ENCODE peak calls at places on chromosomes 2 and 18, in seven cellular contexts. One of them, this sample, is unnamed.

GRCh38 chr2:37870829-37871228 is 54.3 kb upstream of the RMDN2 start:
- DNase-seq in heart left ventricle: no peak
- DNase-seq in astrocyte of the cerebellum: no peak
- DNase-seq in right atrium auricular region: no peak
- DNase-seq in NB4: no peak
- DNase-seq in A549: no peak
- DNase-seq in endothelial cell of umbilical vein: peak
- DNase-seq in this sample: no peak

GRCh38 chr2:55428258-55428657 is 8.6 kb upstream of the CCDC88A start:
- DNase-seq in heart left ventricle: no peak
- DNase-seq in astrocyte of the cerebellum: no peak
- DNase-seq in right atrium auricular region: no peak
- DNase-seq in NB4: no peak
- DNase-seq in A549: no peak
- DNase-seq in endothelial cell of umbilical vein: no peak
- DNase-seq in this sample: no peak

GRCh38 chr2:196823750-196824149 is 14.6 kb upstream of the C2orf66 start:
- DNase-seq in heart left ventricle: no peak
- DNase-seq in astrocyte of the cerebellum: no peak
- DNase-seq in right atrium auricular region: no peak
- DNase-seq in NB4: peak
- DNase-seq in A549: peak
- DNase-seq in endothelial cell of umbilical vein: peak
- DNase-seq in this sample: peak

GRCh38 chr18:78796693-78797455 is 182.7 kb upstream of the SALL3 start:
- DNase-seq in heart left ventricle: peak
- DNase-seq in astrocyte of the cerebellum: no peak
- DNase-seq in right atrium auricular region: no peak
- DNase-seq in NB4: no peak
- DNase-seq in A549: no peak
- DNase-seq in endothelial cell of umbilical vein: no peak
- DNase-seq in this sample: no peak

GRCh38 chr2:13227543-13227942 is 510.8 kb downstream of the TRIB2 start:
- DNase-seq in heart left ventricle: no peak
- DNase-seq in astrocyte of the cerebellum: no peak
- DNase-seq in right atrium auricular region: no peak
- DNase-seq in NB4: no peak
- DNase-seq in A549: no peak
- DNase-seq in endothelial cell of umbilical vein: no peak
- DNase-seq in this sample: no peak

GRCh38 chr2:37226863-37227262 is 4.5 kb downstream of the CEBPZ start:
- DNase-seq in heart left ventricle: no peak
- DNase-seq in astrocyte of the cerebellum: no peak
- DNase-seq in right atrium auricular region: no peak
- DNase-seq in NB4: no peak
- DNase-seq in A549: no peak
- DNase-seq in endothelial cell of umbilical vein: no peak
- DNase-seq in this sample: no peak

GRCh38 chr2:218006741-218007140 is 3.9 kb upstream of the TNS1 start:
- DNase-seq in heart left ventricle: no peak
- DNase-seq in astrocyte of the cerebellum: no peak
- DNase-seq in right atrium auricular region: no peak
- DNase-seq in NB4: peak
- DNase-seq in A549: peak
- DNase-seq in endothelial cell of umbilical vein: no peak
- DNase-seq in this sample: no peak

GRCh38 chr2:28552045-28552823 is 56.4 kb downstream of the PLB1 start:
- DNase-seq in heart left ventricle: no peak
- DNase-seq in astrocyte of the cerebellum: peak
- DNase-seq in right atrium auricular region: no peak
- DNase-seq in NB4: no peak
- DNase-seq in A549: no peak
- DNase-seq in endothelial cell of umbilical vein: no peak
- DNase-seq in this sample: no peak

GRCh38 chr2:42163444-42164045 is 5.6 kb upstream of the EML4 start:
- DNase-seq in heart left ventricle: no peak
- DNase-seq in astrocyte of the cerebellum: no peak
- DNase-seq in right atrium auricular region: no peak
- DNase-seq in NB4: no peak
- DNase-seq in A549: no peak
- DNase-seq in endothelial cell of umbilical vein: no peak
- DNase-seq in this sample: no peak

GRCh38 chr2:3536682-3537632 is 17.6 kb upstream of the ADI1 start:
- DNase-seq in heart left ventricle: no peak
- DNase-seq in astrocyte of the cerebellum: no peak
- DNase-seq in right atrium auricular region: peak
- DNase-seq in NB4: peak
- DNase-seq in A549: peak
- DNase-seq in endothelial cell of umbilical vein: peak
- DNase-seq in this sample: no peak

GRCh38 chr2:36376319-36376765 is 20.8 kb downstream of the CRIM1 start:
- DNase-seq in heart left ventricle: peak
- DNase-seq in astrocyte of the cerebellum: peak
- DNase-seq in right atrium auricular region: no peak
- DNase-seq in NB4: no peak
- DNase-seq in A549: peak
- DNase-seq in endothelial cell of umbilical vein: peak
- DNase-seq in this sample: no peak

GRCh38 chr2:86633094-86633740 is 9.6 kb upstream of the RNF103 start:
- DNase-seq in heart left ventricle: no peak
- DNase-seq in astrocyte of the cerebellum: no peak
- DNase-seq in right atrium auricular region: no peak
- DNase-seq in NB4: no peak
- DNase-seq in A549: no peak
- DNase-seq in endothelial cell of umbilical vein: no peak
- DNase-seq in this sample: no peak

GRCh38 chr2:25972049-25972823 is 10.1 kb downstream of the KIF3C start:
- DNase-seq in heart left ventricle: no peak
- DNase-seq in astrocyte of the cerebellum: no peak
- DNase-seq in right atrium auricular region: no peak
- DNase-seq in NB4: no peak
- DNase-seq in A549: no peak
- DNase-seq in endothelial cell of umbilical vein: peak
- DNase-seq in this sample: no peak

GRCh38 chr2:189144700-189145211 is 34.8 kb downstream of the COL5A2 start:
- DNase-seq in heart left ventricle: no peak
- DNase-seq in astrocyte of the cerebellum: no peak
- DNase-seq in right atrium auricular region: no peak
- DNase-seq in NB4: no peak
- DNase-seq in A549: no peak
- DNase-seq in endothelial cell of umbilical vein: no peak
- DNase-seq in this sample: no peak

GRCh38 chr2:145095641-145096435 is 575.9 kb upstream of the ZEB2 start:
- DNase-seq in heart left ventricle: no peak
- DNase-seq in astrocyte of the cerebellum: no peak
- DNase-seq in right atrium auricular region: no peak
- DNase-seq in NB4: peak
- DNase-seq in A549: no peak
- DNase-seq in endothelial cell of umbilical vein: no peak
- DNase-seq in this sample: peak

GRCh38 chr2:95023222-95023597 is 2.3 kb upstream of the MAL start:
- DNase-seq in heart left ventricle: no peak
- DNase-seq in astrocyte of the cerebellum: no peak
- DNase-seq in right atrium auricular region: no peak
- DNase-seq in NB4: peak
- DNase-seq in A549: peak
- DNase-seq in endothelial cell of umbilical vein: no peak
- DNase-seq in this sample: no peak

GRCh38 chr2:35973132-35973736 is 382.3 kb upstream of the CRIM1 start:
- DNase-seq in heart left ventricle: no peak
- DNase-seq in astrocyte of the cerebellum: peak
- DNase-seq in right atrium auricular region: no peak
- DNase-seq in NB4: peak
- DNase-seq in A549: peak
- DNase-seq in endothelial cell of umbilical vein: peak
- DNase-seq in this sample: no peak

GRCh38 chr18:24814521-24814920 is 354.1 kb downstream of the HRH4 start:
- DNase-seq in heart left ventricle: no peak
- DNase-seq in astrocyte of the cerebellum: no peak
- DNase-seq in right atrium auricular region: no peak
- DNase-seq in NB4: no peak
- DNase-seq in A549: no peak
- DNase-seq in endothelial cell of umbilical vein: peak
- DNase-seq in this sample: no peak

GRCh38 chr2:9752441-9753275 is 90.6 kb upstream of the TAF1B start:
- DNase-seq in heart left ventricle: no peak
- DNase-seq in astrocyte of the cerebellum: no peak
- DNase-seq in right atrium auricular region: no peak
- DNase-seq in NB4: peak
- DNase-seq in A549: peak
- DNase-seq in endothelial cell of umbilical vein: no peak
- DNase-seq in this sample: no peak

GRCh38 chr18:62996552-62996951 is 281.2 kb downstream of the PHLPP1 start:
- DNase-seq in heart left ventricle: no peak
- DNase-seq in astrocyte of the cerebellum: no peak
- DNase-seq in right atrium auricular region: no peak
- DNase-seq in NB4: no peak
- DNase-seq in A549: no peak
- DNase-seq in endothelial cell of umbilical vein: no peak
- DNase-seq in this sample: no peak

GRCh38 chr2:53969285-53970094 is 1.3 kb downstream of the PSME4 start:
- DNase-seq in heart left ventricle: no peak
- DNase-seq in astrocyte of the cerebellum: no peak
- DNase-seq in right atrium auricular region: no peak
- DNase-seq in NB4: peak
- DNase-seq in A549: peak
- DNase-seq in endothelial cell of umbilical vein: peak
- DNase-seq in this sample: no peak

GRCh38 chr2:5121677-5122076 is 570.5 kb upstream of the SOX11 start:
- DNase-seq in heart left ventricle: no peak
- DNase-seq in astrocyte of the cerebellum: no peak
- DNase-seq in right atrium auricular region: no peak
- DNase-seq in NB4: peak
- DNase-seq in A549: no peak
- DNase-seq in endothelial cell of umbilical vein: no peak
- DNase-seq in this sample: no peak
- TF ChIP-seq CTCF in heart left ventricle: no peak
- TF ChIP-seq CTCF in astrocyte of the cerebellum: no peak
- TF ChIP-seq CTCF in right atrium auricular region: no peak
- TF ChIP-seq CTCF in NB4: no peak
- TF ChIP-seq CTCF in A549: no peak
- TF ChIP-seq CTCF in endothelial cell of umbilical vein: no peak
- TF ChIP-seq CTCF in this sample: no peak

GRCh38 chr2:240821429-240821778 is 1.4 kb upstream of the KIF1A start:
- DNase-seq in heart left ventricle: no peak
- DNase-seq in astrocyte of the cerebellum: no peak
- DNase-seq in right atrium auricular region: no peak
- DNase-seq in NB4: no peak
- DNase-seq in A549: no peak
- DNase-seq in endothelial cell of umbilical vein: no peak
- DNase-seq in this sample: no peak
- H3K4me3 ChIP-seq in heart left ventricle: no peak
- H3K4me3 ChIP-seq in astrocyte of the cerebellum: no peak
- H3K4me3 ChIP-seq in right atrium auricular region: peak
- H3K4me3 ChIP-seq in NB4: no peak
- H3K4me3 ChIP-seq in A549: peak
- H3K4me3 ChIP-seq in endothelial cell of umbilical vein: no peak
- H3K4me3 ChIP-seq in this sample: no peak

GRCh38 chr2:121094845-121095244 is 190.2 kb downstream of the TFCP2L1 start:
- DNase-seq in heart left ventricle: no peak
- DNase-seq in astrocyte of the cerebellum: no peak
- DNase-seq in right atrium auricular region: no peak
- DNase-seq in NB4: no peak
- DNase-seq in A549: no peak
- DNase-seq in endothelial cell of umbilical vein: no peak
- DNase-seq in this sample: no peak
- TF ChIP-seq CTCF in heart left ventricle: no peak
- TF ChIP-seq CTCF in astrocyte of the cerebellum: no peak
- TF ChIP-seq CTCF in right atrium auricular region: no peak
- TF ChIP-seq CTCF in NB4: no peak
- TF ChIP-seq CTCF in A549: no peak
- TF ChIP-seq CTCF in endothelial cell of umbilical vein: no peak
- TF ChIP-seq CTCF in this sample: no peak

DNA sequence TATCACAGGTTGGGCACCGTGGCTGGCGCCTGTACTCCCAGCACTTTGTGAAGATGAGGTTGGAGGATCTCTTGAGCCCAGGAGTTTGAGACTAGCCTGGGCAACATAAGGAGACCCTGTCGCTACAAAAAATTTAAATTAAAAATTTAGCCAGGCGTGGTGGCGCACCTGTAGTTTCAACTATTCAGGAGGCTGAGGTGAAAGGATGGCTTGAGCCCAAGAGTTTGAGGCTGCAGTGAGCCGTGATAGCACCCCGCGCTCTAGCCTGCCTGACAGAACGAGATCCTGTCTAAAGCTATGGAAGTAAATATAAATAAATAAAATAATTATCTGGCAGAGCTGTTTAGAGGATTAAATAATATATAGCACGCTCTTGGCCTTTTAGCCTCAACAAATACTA is 1.4 kb upstream of the SH3RF3 start:
- DNase-seq in heart left ventricle: no peak
- DNase-seq in astrocyte of the cerebellum: no peak
- DNase-seq in right atrium auricular region: no peak
- DNase-seq in NB4: no peak
- DNase-seq in A549: no peak
- DNase-seq in endothelial cell of umbilical vein: no peak
- DNase-seq in this sample: no peak
- H3K4me3 ChIP-seq in heart left ventricle: peak
- H3K4me3 ChIP-seq in astrocyte of the cerebellum: no peak
- H3K4me3 ChIP-seq in right atrium auricular region: no peak
- H3K4me3 ChIP-seq in NB4: peak
- H3K4me3 ChIP-seq in A549: no peak
- H3K4me3 ChIP-seq in endothelial cell of umbilical vein: no peak
- H3K4me3 ChIP-seq in this sample: no peak

DNA sequence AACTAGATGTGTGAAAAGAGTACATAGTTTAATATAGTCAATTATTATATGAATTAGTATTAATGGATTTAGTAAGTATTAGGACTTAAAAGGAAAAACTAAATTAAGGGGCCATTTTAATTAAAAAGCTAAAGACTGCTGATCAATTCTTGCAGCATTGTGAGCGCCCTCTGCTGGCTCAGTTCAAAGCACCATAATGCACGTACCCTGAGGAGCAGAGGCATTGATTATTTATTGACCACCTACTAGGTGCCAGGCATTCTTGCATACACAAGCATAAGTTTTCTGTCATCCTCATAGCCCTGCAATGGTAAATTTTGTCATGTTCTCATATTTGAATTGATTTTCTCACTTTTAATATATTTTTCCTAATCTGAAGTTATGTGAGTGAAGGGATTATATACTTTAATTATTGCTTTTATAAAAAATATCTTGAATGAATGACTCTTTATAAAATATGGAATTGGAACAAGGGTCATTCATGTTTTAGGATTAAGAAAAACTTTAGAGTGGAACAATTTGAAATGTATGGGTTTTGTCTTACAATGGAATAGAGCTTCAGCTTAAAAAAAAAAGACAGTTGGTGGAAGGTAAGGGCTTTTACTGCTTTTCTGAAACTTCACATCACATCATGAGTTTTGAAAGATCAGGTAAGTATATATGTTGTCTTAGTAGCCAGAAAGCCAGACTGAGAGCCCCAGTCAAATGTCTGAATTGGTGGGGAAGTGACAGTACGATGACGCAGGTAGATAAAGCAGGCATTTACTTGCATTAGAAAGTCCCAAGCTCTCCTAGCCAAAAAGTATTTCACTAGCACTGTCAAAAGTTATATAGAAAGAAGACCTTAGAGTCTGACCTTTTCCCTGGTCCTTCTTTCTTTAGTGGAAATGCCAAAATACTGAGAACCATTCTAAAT is 9.7 kb downstream of the ITGA4 start:
- DNase-seq in heart left ventricle: peak
- DNase-seq in astrocyte of the cerebellum: peak
- DNase-seq in right atrium auricular region: peak
- DNase-seq in NB4: peak
- DNase-seq in A549: peak
- DNase-seq in endothelial cell of umbilical vein: peak
- DNase-seq in this sample: no peak
- TF ChIP-seq CTCF in heart left ventricle: peak
- TF ChIP-seq CTCF in astrocyte of the cerebellum: peak
- TF ChIP-seq CTCF in right atrium auricular region: peak
- TF ChIP-seq CTCF in NB4: peak
- TF ChIP-seq CTCF in A549: peak
- TF ChIP-seq CTCF in endothelial cell of umbilical vein: peak
- TF ChIP-seq CTCF in this sample: peak

GRCh38 chr2:68468801-68469200 is 1.4 kb downstream of the APLF start:
- DNase-seq in heart left ventricle: no peak
- DNase-seq in astrocyte of the cerebellum: no peak
- DNase-seq in right atrium auricular region: no peak
- DNase-seq in NB4: peak
- DNase-seq in A549: no peak
- DNase-seq in endothelial cell of umbilical vein: no peak
- DNase-seq in this sample: no peak
- H3K4me3 ChIP-seq in heart left ventricle: no peak
- H3K4me3 ChIP-seq in astrocyte of the cerebellum: no peak
- H3K4me3 ChIP-seq in right atrium auricular region: no peak
- H3K4me3 ChIP-seq in NB4: peak
- H3K4me3 ChIP-seq in A549: no peak
- H3K4me3 ChIP-seq in endothelial cell of umbilical vein: no peak
- H3K4me3 ChIP-seq in this sample: no peak